ENCODE peak calls at places on chromosome 2, in four cellular contexts. One of them, this sample, is unnamed. For H3K27me3 and H3K9me3, the result is how much of the 10 kb centered on the place peaks cover.

GRCh38 chr2:42767899-42768705 is 4.2 kb upstream of the OXER1 start:
- DNase-seq in naive thymus-derived CD4-positive, alpha-beta T cell: no peak
- DNase-seq in aorta: no peak
- DNase-seq in heart right ventricle: no peak
- DNase-seq in this sample: no peak

GRCh38 chr2:230225486-230225885 is at the start of gene SP140:
- DNase-seq in aorta: peak
- DNase-seq in heart right ventricle: peak
- DNase-seq in naive thymus-derived CD4-positive, alpha-beta T cell: peak
- DNase-seq in this sample: peak

GRCh38 chr2:42327125-42327524 is 33.9 kb downstream of the COX7A2L start:
- DNase-seq in naive thymus-derived CD4-positive, alpha-beta T cell: no peak
- DNase-seq in heart right ventricle: no peak
- DNase-seq in aorta: no peak
- DNase-seq in this sample: no peak

GRCh38 chr2:156115338-156115737 is 217.2 kb downstream of the NR4A2 start:
- DNase-seq in heart right ventricle: no peak
- DNase-seq in aorta: no peak
- DNase-seq in naive thymus-derived CD4-positive, alpha-beta T cell: no peak
- DNase-seq in this sample: no peak

GRCh38 chr2:84288335-84288734 is 170.7 kb downstream of the SUCLG1 start:
- DNase-seq in aorta: no peak
- DNase-seq in heart right ventricle: no peak
- DNase-seq in naive thymus-derived CD4-positive, alpha-beta T cell: no peak
- DNase-seq in this sample: no peak

GRCh38 chr2:134411279-134411827 is 157.5 kb downstream of the MGAT5 start:
- DNase-seq in heart right ventricle: no peak
- DNase-seq in naive thymus-derived CD4-positive, alpha-beta T cell: no peak
- DNase-seq in aorta: no peak
- DNase-seq in this sample: no peak

GRCh38 chr2:194819367-194819766 is 837.7 kb upstream of the SLC39A10 start:
- DNase-seq in aorta: no peak
- DNase-seq in heart right ventricle: no peak
- DNase-seq in naive thymus-derived CD4-positive, alpha-beta T cell: no peak
- DNase-seq in this sample: no peak

GRCh38 chr2:140873915-140874531 is 1256.8 kb downstream of the LRP1B start:
- DNase-seq in naive thymus-derived CD4-positive, alpha-beta T cell: no peak
- DNase-seq in heart right ventricle: no peak
- DNase-seq in aorta: no peak
- DNase-seq in this sample: no peak

GRCh38 chr2:62489162-62489561 is 16.8 kb downstream of the TMEM17 start:
- DNase-seq in heart right ventricle: no peak
- DNase-seq in aorta: no peak
- DNase-seq in naive thymus-derived CD4-positive, alpha-beta T cell: no peak
- DNase-seq in this sample: no peak

GRCh38 chr2:79090678-79091077 is 2.9 kb upstream of the REG1B start:
- DNase-seq in heart right ventricle: no peak
- DNase-seq in naive thymus-derived CD4-positive, alpha-beta T cell: no peak
- DNase-seq in aorta: no peak
- DNase-seq in this sample: no peak

GRCh38 chr2:234363647-234364294 is 133.1 kb downstream of the ARL4C start:
- DNase-seq in naive thymus-derived CD4-positive, alpha-beta T cell: no peak
- DNase-seq in aorta: no peak
- DNase-seq in heart right ventricle: no peak
- DNase-seq in this sample: no peak

GRCh38 chr2:85420743-85421705 is 2.5 kb downstream of the SH2D6 start:
- DNase-seq in naive thymus-derived CD4-positive, alpha-beta T cell: peak
- DNase-seq in heart right ventricle: peak
- DNase-seq in aorta: peak
- DNase-seq in this sample: peak

GRCh38 chr2:152038451-152038958 is 60.3 kb downstream of the CACNB4 start:
- DNase-seq in aorta: no peak
- DNase-seq in heart right ventricle: peak
- DNase-seq in naive thymus-derived CD4-positive, alpha-beta T cell: no peak
- DNase-seq in this sample: peak

GRCh38 chr2:118003396-118003824 is 10.5 kb downstream of the CCDC93 start:
- DNase-seq in aorta: no peak
- DNase-seq in heart right ventricle: peak
- DNase-seq in naive thymus-derived CD4-positive, alpha-beta T cell: peak
- DNase-seq in this sample: no peak

GRCh38 chr2:200477667-200478121 is 32.2 kb downstream of the KCTD18 start:
- DNase-seq in naive thymus-derived CD4-positive, alpha-beta T cell: no peak
- DNase-seq in aorta: peak
- DNase-seq in heart right ventricle: peak
- DNase-seq in this sample: peak

GRCh38 chr2:119929537-119929936 is 83.3 kb upstream of the EPB41L5 start:
- DNase-seq in heart right ventricle: no peak
- DNase-seq in aorta: no peak
- DNase-seq in naive thymus-derived CD4-positive, alpha-beta T cell: no peak
- DNase-seq in this sample: no peak

GRCh38 chr2:198880986-198881385 is 576.8 kb downstream of the SATB2 start:
- DNase-seq in heart right ventricle: no peak
- DNase-seq in naive thymus-derived CD4-positive, alpha-beta T cell: no peak
- DNase-seq in aorta: no peak
- DNase-seq in this sample: no peak

GRCh38 chr2:105734762-105735538 is 9.8 kb upstream of the NCK2 start:
- DNase-seq in heart right ventricle: no peak
- DNase-seq in aorta: no peak
- DNase-seq in naive thymus-derived CD4-positive, alpha-beta T cell: no peak
- DNase-seq in this sample: no peak

GRCh38 chr2:140187086-140187485 is 1406.9 kb upstream of the NXPH2 start:
- DNase-seq in heart right ventricle: no peak
- DNase-seq in aorta: no peak
- DNase-seq in naive thymus-derived CD4-positive, alpha-beta T cell: no peak
- DNase-seq in this sample: no peak

GRCh38 chr2:71466301-71467179 is 13.2 kb downstream of the DYSF start:
- DNase-seq in naive thymus-derived CD4-positive, alpha-beta T cell: no peak
- DNase-seq in heart right ventricle: peak
- DNase-seq in aorta: peak
- DNase-seq in this sample: peak

GRCh38 chr2:567865-568638 is 109.2 kb downstream of the TMEM18 start:
- DNase-seq in naive thymus-derived CD4-positive, alpha-beta T cell: no peak
- DNase-seq in aorta: peak
- DNase-seq in heart right ventricle: peak
- DNase-seq in this sample: peak

GRCh38 chr2:241869087-241869961 is at the start of gene RTP5:
- DNase-seq in aorta: no peak
- DNase-seq in heart right ventricle: no peak
- DNase-seq in naive thymus-derived CD4-positive, alpha-beta T cell: no peak
- DNase-seq in this sample: no peak

GRCh38 chr2:82501217-82501616 is 1957.9 kb downstream of the SUCLG1 start:
- DNase-seq in naive thymus-derived CD4-positive, alpha-beta T cell: no peak
- DNase-seq in heart right ventricle: no peak
- DNase-seq in aorta: no peak
- DNase-seq in this sample: no peak

GRCh38 chr2:40556739-40557138 is 104.8 kb upstream of the SLC8A1 start:
- DNase-seq in naive thymus-derived CD4-positive, alpha-beta T cell: no peak
- DNase-seq in heart right ventricle: no peak
- DNase-seq in aorta: no peak
- DNase-seq in this sample: no peak

GRCh38 chr2:110955546-110955945 is 165.2 kb upstream of the BCL2L11 start:
- DNase-seq in naive thymus-derived CD4-positive, alpha-beta T cell: no peak
- DNase-seq in aorta: no peak
- DNase-seq in heart right ventricle: no peak
- DNase-seq in this sample: no peak

GRCh38 chr2:207764096-207764630 is 5.5 kb downstream of the FZD5 start:
- DNase-seq in heart right ventricle: no peak
- DNase-seq in aorta: no peak
- DNase-seq in naive thymus-derived CD4-positive, alpha-beta T cell: no peak
- DNase-seq in this sample: no peak

GRCh38 chr2:187093771-187094412 is 244.9 kb upstream of the ZSWIM2 start:
- DNase-seq in aorta: no peak
- DNase-seq in heart right ventricle: no peak
- DNase-seq in naive thymus-derived CD4-positive, alpha-beta T cell: no peak
- DNase-seq in this sample: no peak

GRCh38 chr2:16506366-16506765 is 159.3 kb downstream of the CYRIA start:
- DNase-seq in naive thymus-derived CD4-positive, alpha-beta T cell: no peak
- DNase-seq in aorta: no peak
- DNase-seq in heart right ventricle: peak
- DNase-seq in this sample: no peak

GRCh38 chr2:109172556-109173105 is 43.6 kb downstream of the SH3RF3 start:
- DNase-seq in aorta: no peak
- DNase-seq in naive thymus-derived CD4-positive, alpha-beta T cell: no peak
- DNase-seq in heart right ventricle: no peak
- DNase-seq in this sample: no peak

GRCh38 chr2:109173311-109174171 is 44.5 kb downstream of the SH3RF3 start:
- DNase-seq in heart right ventricle: peak
- DNase-seq in aorta: peak
- DNase-seq in naive thymus-derived CD4-positive, alpha-beta T cell: no peak
- DNase-seq in this sample: peak

GRCh38 chr2:109170645-109171044 is 41.6 kb downstream of the SH3RF3 start:
- DNase-seq in naive thymus-derived CD4-positive, alpha-beta T cell: no peak
- DNase-seq in aorta: no peak
- DNase-seq in heart right ventricle: no peak
- DNase-seq in this sample: no peak

GRCh38 chr2:109174214-109174613 is 45.2 kb downstream of the SH3RF3 start:
- DNase-seq in aorta: no peak
- DNase-seq in naive thymus-derived CD4-positive, alpha-beta T cell: no peak
- DNase-seq in heart right ventricle: no peak
- DNase-seq in this sample: no peak

GRCh38 chr2:109171444-109172334 is 42.7 kb downstream of the SH3RF3 start:
- DNase-seq in heart right ventricle: peak
- DNase-seq in aorta: peak
- DNase-seq in naive thymus-derived CD4-positive, alpha-beta T cell: no peak
- DNase-seq in this sample: peak
- H3K4me3 ChIP-seq in heart right ventricle: no peak
- H3K4me3 ChIP-seq in aorta: no peak
- H3K4me3 ChIP-seq in naive thymus-derived CD4-positive, alpha-beta T cell: no peak
- H3K4me3 ChIP-seq in this sample: no peak

GRCh38 chr2:132620115-132620514 is 49.9 kb downstream of the LYPD1 start:
- DNase-seq in heart right ventricle: no peak
- DNase-seq in aorta: no peak
- DNase-seq in naive thymus-derived CD4-positive, alpha-beta T cell: no peak
- DNase-seq in this sample: no peak
- H3K27me3 ChIP-seq in heart right ventricle: under half
- H3K27me3 ChIP-seq in aorta: under half
- H3K27me3 ChIP-seq in naive thymus-derived CD4-positive, alpha-beta T cell: under half
- H3K27me3 ChIP-seq in this sample: under half

DNA sequence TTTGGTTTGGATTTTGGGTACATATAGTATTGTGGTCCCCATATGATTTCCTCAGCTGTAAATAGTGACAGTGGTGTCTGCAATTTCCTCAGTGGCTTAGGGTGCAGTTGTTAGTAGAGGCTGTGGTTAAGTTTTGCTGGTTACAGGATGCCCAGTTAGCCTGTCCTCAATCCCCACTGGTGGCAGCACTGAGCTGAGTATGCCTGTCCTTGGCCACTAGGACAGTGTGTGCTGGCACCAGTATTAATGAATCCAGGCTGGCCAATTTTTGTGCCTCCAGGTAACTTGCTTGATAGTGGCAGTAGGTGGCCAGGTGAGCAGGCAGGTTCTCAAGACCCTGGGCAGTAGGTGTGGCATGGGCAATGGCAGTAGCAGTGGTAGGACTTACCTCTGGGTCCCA is 973.1 kb downstream of the TMEM182 start:
- DNase-seq in naive thymus-derived CD4-positive, alpha-beta T cell: no peak
- DNase-seq in heart right ventricle: no peak
- DNase-seq in aorta: no peak
- DNase-seq in this sample: no peak
- H3K9me3 ChIP-seq in naive thymus-derived CD4-positive, alpha-beta T cell: under half
- H3K9me3 ChIP-seq in heart right ventricle: under half
- H3K9me3 ChIP-seq in aorta: under half
- H3K9me3 ChIP-seq in this sample: under half

GRCh38 chr2:232632229-232632903 is 1.0 kb upstream of the EFHD1 start:
- DNase-seq in heart right ventricle: peak
- DNase-seq in aorta: no peak
- DNase-seq in naive thymus-derived CD4-positive, alpha-beta T cell: no peak
- DNase-seq in this sample: no peak
- H3K4me3 ChIP-seq in heart right ventricle: peak
- H3K4me3 ChIP-seq in aorta: peak
- H3K4me3 ChIP-seq in naive thymus-derived CD4-positive, alpha-beta T cell: peak
- H3K4me3 ChIP-seq in this sample: peak

GRCh38 chr2:98935777-98936132 is 270 bp downstream of the CRACDL start:
- DNase-seq in heart right ventricle: no peak
- DNase-seq in naive thymus-derived CD4-positive, alpha-beta T cell: no peak
- DNase-seq in aorta: no peak
- DNase-seq in this sample: no peak
- H3K27me3 ChIP-seq in heart right ventricle: half or more
- H3K27me3 ChIP-seq in naive thymus-derived CD4-positive, alpha-beta T cell: under half
- H3K27me3 ChIP-seq in aorta: under half
- H3K27me3 ChIP-seq in this sample: under half

This sample was measured in psoas muscle.